ENCODE peak calls at places on chromosomes 3 and 15, in nine cellular contexts. O is heart left ventricle, B is MM.1S, V is PC-3, N is cardiac muscle cell, K is neural progenitor cell, U is Panc1, X is psoas muscle, J is kidney. T is an unnamed sample.

GRCh38 chr3:187567741-187568140 is 102.5 kb downstream of the SST start:
- DNase-seq in J (no peak), B (no peak), V (no peak), U (no peak), K (no peak), X (no peak), N (peak; percentile 67), O (no peak), T (peak; percentile 23)

GRCh38 chr3:72010044-72010443 is 225.1 kb upstream of the PROK2 start:
- DNase-seq in V (no peak), J (no peak), U (no peak), K (no peak), B (no peak), X (no peak), N (no peak), O (no peak), T (no peak)

GRCh38 chr3:143763568-143764162 is 84.6 kb downstream of the SLC9A9 start:
- DNase-seq in B (no peak), X (no peak), K (peak; percentile 23), V (peak; percentile 14), O (no peak), N (no peak), U (no peak), J (no peak), T (no peak)

GRCh38 chr15:37793851-37794250 is 140.6 kb upstream of the TMCO5A start:
- DNase-seq in V (no peak), N (peak; percentile 30), X (no peak), K (peak; percentile 40), B (peak; percentile 21), U (no peak), O (no peak), J (no peak), T (no peak)

GRCh38 chr3:126558336-126559071 is at the start of gene C3orf22:
- DNase-seq in K (no peak), U (no peak), O (no peak), X (no peak), J (no peak), B (no peak), V (no peak), N (no peak), T (no peak)

GRCh38 chr15:78739996-78740903 is 71.0 kb downstream of the ADAMTS7 start:
- DNase-seq in N (peak; percentile 86), X (peak; percentile 57), K (peak; percentile 84), U (no peak), B (peak; percentile 62), O (no peak), J (peak; percentile 75), V (peak; percentile 66), T (no peak)

GRCh38 chr15:75639191-75639708 is 774 bp downstream of the IMP3 start:
- DNase-seq in U (no peak), K (no peak), X (no peak), B (no peak), O (no peak), V (peak; percentile 2), N (no peak), J (no peak), T (no peak)

GRCh38 chr3:35137612-35138011 is 501.7 kb upstream of the ARPP21 start:
- DNase-seq in U (no peak), V (no peak), K (no peak), J (no peak), X (no peak), O (no peak), B (no peak), N (peak; percentile 52), T (no peak)

GRCh38 chr15:42274693-42274971 is 1.4 kb upstream of the TMEM87A start:
- DNase-seq in B (no peak), U (no peak), K (peak; percentile 6), V (no peak), O (no peak), N (no peak), J (no peak), X (no peak), T (no peak)

GRCh38 chr3:45507820-45508317 is 86.7 kb upstream of the LIMD1 start:
- DNase-seq in K (peak; percentile 76), N (peak; percentile 73), V (no peak), U (no peak), J (no peak), X (peak; percentile 35), O (peak; percentile 50), B (no peak), T (no peak)
- TF ChIP-seq CTCF in K (peak; percentile 60), N (peak; percentile 58), V (peak; percentile 26), U (peak; percentile 45), J (no peak), X (no peak), O (peak; percentile 23), B (no peak), T (peak; percentile 81)

GRCh38 chr15:56228352-56228751 is 15.3 kb downstream of the RFX7 start:
- DNase-seq in O (no peak), J (no peak), U (no peak), V (no peak), K (no peak), B (no peak), N (no peak), X (no peak), T (no peak)

GRCh38 chr15:56222302-56222701 is 21.4 kb downstream of the RFX7 start:
- DNase-seq in K (no peak), N (no peak), B (no peak), U (no peak), J (no peak), V (no peak), O (no peak), X (no peak), T (no peak)

GRCh38 chr15:56227780-56228179 is 15.9 kb downstream of the RFX7 start:
- DNase-seq in B (no peak), U (no peak), X (no peak), O (no peak), K (no peak), J (no peak), V (no peak), N (no peak), T (no peak)

GRCh38 chr15:56227315-56227714 is 16.4 kb downstream of the RFX7 start:
- DNase-seq in J (no peak), N (no peak), O (no peak), B (no peak), U (no peak), V (no peak), X (no peak), K (no peak), T (no peak)

GRCh38 chr15:56225520-56225919 is 18.2 kb downstream of the RFX7 start:
- DNase-seq in B (no peak), N (no peak), X (no peak), J (no peak), V (no peak), O (no peak), U (no peak), K (no peak), T (no peak)
- H3K9me3 ChIP-seq in B (no peaks in the 10 kb centered on the region), N (no peaks in the 10 kb centered on the region), X (peaks cover 32% of the 10 kb centered on the region), J (no peaks in the 10 kb centered on the region), V (no peaks in the 10 kb centered on the region), O (no peaks in the 10 kb centered on the region), U (peaks cover 25% of the 10 kb centered on the region), K (peaks cover 38% of the 10 kb centered on the region), T (peaks cover 3% of the 10 kb centered on the region)

GRCh38 chr3:171660126-171660661 is 150.1 kb downstream of the PLD1 start:
- DNase-seq in U (no peak), V (no peak), B (no peak), O (no peak), J (no peak), K (no peak), N (no peak), X (no peak), T (no peak)
- TF ChIP-seq CTCF in U (no peak), V (no peak), B (no peak), O (no peak), J (no peak), K (no peak), N (no peak), X (no peak), T (no peak)

DNA sequence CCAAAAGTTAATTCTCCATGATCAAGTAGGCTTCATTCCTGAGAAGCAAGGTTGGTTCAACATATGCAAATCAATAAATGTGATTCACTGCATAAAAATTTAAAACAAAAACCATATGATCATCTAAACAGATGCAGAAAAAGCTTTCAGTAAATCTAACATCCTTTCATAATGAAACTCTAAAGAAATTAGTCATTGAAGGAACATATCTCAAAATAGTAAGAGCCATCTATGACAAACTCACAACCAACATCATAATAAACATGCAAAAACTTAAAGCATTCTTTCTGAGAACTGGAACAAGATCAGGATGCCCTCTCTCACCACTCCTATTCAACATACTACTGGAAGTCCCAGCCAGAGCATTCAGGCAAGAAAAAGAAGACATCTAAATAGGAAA is 254.1 kb downstream of the AGBL1 start:
- DNase-seq in K (no peak), U (no peak), J (no peak), V (no peak), X (no peak), O (no peak), B (no peak), N (no peak), T (no peak)
- H3K9me3 ChIP-seq in K (no peaks in the 10 kb centered on the region), U (no peaks in the 10 kb centered on the region), J (peaks cover 4% of the 10 kb centered on the region), V (no peaks in the 10 kb centered on the region), X (no peaks in the 10 kb centered on the region), O (no peaks in the 10 kb centered on the region), B (no peaks in the 10 kb centered on the region), N (no peaks in the 10 kb centered on the region), T (peaks cover 17% of the 10 kb centered on the region)

DNA sequence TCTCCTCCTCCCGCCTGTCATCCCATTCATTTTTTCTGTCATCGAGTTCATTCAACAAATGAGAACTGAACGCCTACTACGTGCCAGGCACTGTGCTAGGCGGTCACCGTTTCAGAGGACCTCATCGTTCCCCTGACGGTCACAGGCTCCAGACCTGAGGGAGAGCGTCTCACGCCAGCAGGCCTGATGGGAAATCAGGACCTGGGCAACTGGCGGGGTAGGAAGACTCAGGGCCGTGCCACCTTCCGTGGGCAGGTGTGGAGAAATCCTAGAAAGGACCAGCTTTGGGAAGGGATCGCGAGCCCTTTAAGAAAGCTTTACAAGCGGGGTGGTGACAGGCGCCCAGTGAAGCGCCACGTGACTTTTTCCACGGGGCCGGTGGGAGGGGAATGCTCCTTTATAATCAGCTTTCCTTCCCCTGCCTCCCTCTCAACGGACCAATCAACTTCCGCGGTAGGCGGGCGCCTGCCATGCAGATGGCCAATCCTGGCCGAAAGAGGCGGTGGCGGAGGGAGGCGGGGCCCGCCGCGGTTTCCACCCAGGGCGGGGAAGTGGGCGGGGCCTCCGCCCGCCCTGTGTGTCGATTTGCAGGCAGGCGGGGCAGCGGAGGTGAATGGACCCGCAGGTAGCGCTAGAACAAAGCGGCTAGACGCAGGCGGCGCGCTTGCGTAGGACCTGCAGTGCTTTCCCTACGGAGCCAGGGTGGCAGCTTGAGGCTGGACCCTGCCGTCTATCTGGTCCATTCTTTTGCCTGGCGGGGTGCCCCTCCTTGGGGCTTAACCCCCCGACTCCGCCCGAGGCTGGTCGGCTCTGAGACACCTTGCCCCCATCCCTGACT is 816 bp upstream of the DUSP7 start:
- DNase-seq in N (peak; percentile 99), O (peak; percentile 100), J (peak; percentile 100), V (peak; percentile 100), X (peak; percentile 99), B (peak; percentile 99), U (peak; percentile 83), K (peak; percentile 99), T (peak; percentile 95)
- TF ChIP-seq CTCF in N (no peak), O (no peak), J (peak; percentile 12), V (no peak), X (no peak), B (no peak), U (no peak), K (no peak), T (no peak)

GRCh38 chr3:62367735-62368704 is 5.3 kb downstream of the FEZF2 start:
- DNase-seq in V (no peak), J (no peak), B (no peak), N (no peak), U (no peak), X (no peak), O (no peak), K (peak; percentile 52), T (no peak)
- H3K9me3 ChIP-seq in V (no peaks in the 10 kb centered on the region), J (no peaks in the 10 kb centered on the region), B (no peaks in the 10 kb centered on the region), N (no peaks in the 10 kb centered on the region), U (no peaks in the 10 kb centered on the region), X (no peaks in the 10 kb centered on the region), O (no peaks in the 10 kb centered on the region), K (no peaks in the 10 kb centered on the region), T (peaks cover 3% of the 10 kb centered on the region)

GRCh38 chr15:44726568-44727461 is 9.5 kb upstream of the TRIM69 start:
- DNase-seq in K (no peak), X (no peak), U (peak; percentile 93), B (peak; percentile 95), N (no peak), J (no peak), V (peak; percentile 92), O (peak; percentile 56), T (peak; percentile 78)
- TF ChIP-seq CTCF in K (no peak), X (no peak), U (no peak), B (peak; percentile 72), N (no peak), J (no peak), V (no peak), O (no peak), T (peak; percentile 28)